ENCODE peak calls at places on chromosome 3, in four cellular contexts. Q, W, C and L are unnamed samples.

GRCh38 chr3:9817437-9817836 is 7.4 kb downstream of the TTLL3 start:
- DNase-seq in Q (no peak), W (no peak), C (peak; percentile 23), L (no peak)

GRCh38 chr3:47261301-47261700 is 21.3 kb downstream of the KIF9 start:
- DNase-seq in Q (no peak), W (peak; percentile 28), C (peak; percentile 69), L (no peak)

GRCh38 chr3:104907507-104907906 is 459.2 kb upstream of the ALCAM start:
- DNase-seq in Q (no peak), W (peak; percentile 90), C (peak; percentile 85), L (no peak)

GRCh38 chr3:51581529-51581928 is 43.0 kb downstream of the RAD54L2 start:
- DNase-seq in Q (no peak), W (peak; percentile 48), C (peak; percentile 54), L (no peak)

GRCh38 chr3:76470285-76470684 is 569.6 kb upstream of the ROBO2 start:
- DNase-seq in Q (no peak), W (peak; percentile 95), C (peak; percentile 91), L (no peak)

GRCh38 chr3:188890572-188891270 is 281.1 kb upstream of the TPRG1 start:
- DNase-seq in Q (no peak), W (peak; percentile 84), C (peak; percentile 56), L (no peak)

GRCh38 chr3:129123314-129124060 is 1.9 kb upstream of the RAB43 start:
- DNase-seq in Q (no peak), W (peak; percentile 50), C (peak; percentile 55), L (peak; percentile 42)

GRCh38 chr3:25156526-25157075 is 271.5 kb upstream of the RARB start:
- DNase-seq in Q (no peak), W (peak; percentile 18), C (peak; percentile 48), L (no peak)

GRCh38 chr3:90092994-90093393 is 985.6 kb downstream of the EPHA3 start:
- DNase-seq in Q (no peak), W (peak; percentile 5), C (peak; percentile 37), L (peak; percentile 10)

GRCh38 chr3:163450684-163451083 is 1627.6 kb downstream of the SI start:
- DNase-seq in Q (no peak), W (no peak), C (no peak), L (no peak)

GRCh38 chr3:85781806-85782205 is 823.0 kb downstream of the CADM2 start:
- DNase-seq in Q (no peak), W (no peak), C (no peak), L (no peak)

GRCh38 chr3:33360136-33360825 is 79.9 kb downstream of the UBP1 start:
- DNase-seq in Q (no peak), W (peak; percentile 79), C (peak; percentile 84), L (no peak)

GRCh38 chr3:35929158-35929557 is 289.8 kb downstream of the ARPP21 start:
- DNase-seq in Q (no peak), W (peak; percentile 18), C (no peak), L (no peak)

GRCh38 chr3:11835028-11835639 is 11.6 kb downstream of the TAMM41 start:
- DNase-seq in Q (no peak), W (peak; percentile 46), C (peak; percentile 58), L (peak; percentile 24)

GRCh38 chr3:100265016-100265415 is 4.2 kb downstream of the TBC1D23 start:
- DNase-seq in Q (no peak), W (no peak), C (no peak), L (no peak)

GRCh38 chr3:138688871-138689299 is 80.3 kb downstream of the FAIM start:
- DNase-seq in Q (no peak), W (no peak), C (no peak), L (peak; percentile 5)

GRCh38 chr3:56131976-56132590 is 336.2 kb downstream of the ERC2 start:
- DNase-seq in Q (no peak), W (peak; percentile 95), C (peak; percentile 94), L (no peak)

GRCh38 chr3:39587113-39587512 is 119.6 kb downstream of the MOBP start:
- DNase-seq in Q (no peak), W (no peak), C (no peak), L (no peak)

GRCh38 chr3:50078622-50079021 is 10.1 kb upstream of the RBM5 start:
- DNase-seq in Q (no peak), W (no peak), C (no peak), L (no peak)

GRCh38 chr3:196666001-196666867 is 26.7 kb downstream of the NRROS start:
- DNase-seq in Q (peak; percentile 90), W (peak; percentile 81), C (peak; percentile 82), L (no peak)

GRCh38 chr3:63561879-63562278 is 90.6 kb upstream of the SNTN start:
- DNase-seq in Q (no peak), W (no peak), C (no peak), L (no peak)

GRCh38 chr3:112117415-112117814 is 15.6 kb downstream of the GCSAM start:
- DNase-seq in Q (no peak), W (no peak), C (no peak), L (peak; percentile 30)

GRCh38 chr3:9888540-9888939 is 1.9 kb upstream of the JAGN1 start:
- DNase-seq in Q (no peak), W (no peak), C (no peak), L (no peak)

GRCh38 chr3:151765685-151766084 is 32.0 kb downstream of the AADACL2 start:
- DNase-seq in Q (no peak), W (no peak), C (no peak), L (no peak)

GRCh38 chr3:195133462-195133861 is 137.5 kb downstream of the XXYLT1 start:
- DNase-seq in Q (no peak), W (peak; percentile 98), C (peak; percentile 91), L (no peak)

GRCh38 chr3:42119558-42120355 is 28.6 kb downstream of the TRAK1 start:
- DNase-seq in Q (no peak), W (no peak), C (peak; percentile 2), L (no peak)

GRCh38 chr3:189339996-189340395 is 168.2 kb downstream of the TPRG1 start:
- DNase-seq in Q (no peak), W (no peak), C (no peak), L (no peak)

GRCh38 chr3:192444096-192444790 is 283.1 kb downstream of the FGF12 start:
- DNase-seq in Q (peak; percentile 73), W (peak; percentile 53), C (peak; percentile 69), L (peak; percentile 69)

GRCh38 chr3:81955908-81956307 is 194.5 kb upstream of the GBE1 start:
- DNase-seq in Q (no peak), W (no peak), C (peak; percentile 23), L (no peak)

GRCh38 chr3:160986060-160986459 is 119.1 kb downstream of the B3GALNT1 start:
- DNase-seq in Q (no peak), W (no peak), C (no peak), L (no peak)

GRCh38 chr3:43162573-43163084 is 56.8 kb upstream of the POMGNT2 start:
- DNase-seq in Q (no peak), W (no peak), C (no peak), L (no peak)
- H2AFZ ChIP-seq in Q (no peak overlapping the region), W (peak overlapping the region; percentile 81), C (no peak overlapping the region), L (no peak overlapping the region)

GRCh38 chr3:179401561-179401960 is 49.7 kb downstream of the GNB4 start:
- DNase-seq in Q (no peak), W (no peak), C (peak; percentile 6), L (no peak)

GRCh38 chr3:179404307-179404706 is 47.0 kb downstream of the GNB4 start:
- DNase-seq in Q (no peak), W (no peak), C (no peak), L (no peak)

DNA sequence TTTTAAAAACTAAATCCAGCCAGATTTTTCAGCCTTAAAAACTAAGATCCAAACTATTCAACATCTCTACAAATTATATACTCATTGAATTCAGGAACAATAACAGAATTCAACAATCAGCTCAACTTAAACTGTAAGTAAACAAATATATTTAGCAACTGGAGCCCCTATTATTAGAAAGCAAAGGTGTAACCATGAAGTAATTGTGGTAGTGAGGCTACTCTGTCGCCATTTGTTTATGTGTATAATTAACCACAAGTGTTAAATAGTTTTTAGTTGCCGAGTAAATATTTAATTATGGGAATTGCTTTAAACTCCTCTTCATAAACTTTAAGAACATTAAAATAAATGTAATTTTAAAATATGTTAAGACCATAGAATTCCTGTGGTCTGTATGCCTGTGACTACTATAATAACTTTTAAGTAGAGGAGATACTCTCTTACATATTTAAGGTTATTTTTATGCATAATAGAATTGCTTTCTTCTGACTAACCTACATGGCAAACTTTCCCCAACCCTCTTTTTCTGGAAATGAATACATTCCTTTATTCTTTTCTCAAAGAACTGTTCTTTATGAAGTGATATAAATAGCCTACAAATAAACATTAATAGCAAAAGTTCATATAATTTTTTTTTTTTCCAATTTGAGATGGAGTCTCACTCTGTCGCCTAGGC is 51.2 kb downstream of the MFN1 start:
- DNase-seq in Q (no peak), W (peak; percentile 71), C (peak; percentile 63), L (no peak)
- H2AFZ ChIP-seq in Q (no peak overlapping the region), W (no peak overlapping the region), C (no peak overlapping the region), L (no peak overlapping the region)

DNA sequence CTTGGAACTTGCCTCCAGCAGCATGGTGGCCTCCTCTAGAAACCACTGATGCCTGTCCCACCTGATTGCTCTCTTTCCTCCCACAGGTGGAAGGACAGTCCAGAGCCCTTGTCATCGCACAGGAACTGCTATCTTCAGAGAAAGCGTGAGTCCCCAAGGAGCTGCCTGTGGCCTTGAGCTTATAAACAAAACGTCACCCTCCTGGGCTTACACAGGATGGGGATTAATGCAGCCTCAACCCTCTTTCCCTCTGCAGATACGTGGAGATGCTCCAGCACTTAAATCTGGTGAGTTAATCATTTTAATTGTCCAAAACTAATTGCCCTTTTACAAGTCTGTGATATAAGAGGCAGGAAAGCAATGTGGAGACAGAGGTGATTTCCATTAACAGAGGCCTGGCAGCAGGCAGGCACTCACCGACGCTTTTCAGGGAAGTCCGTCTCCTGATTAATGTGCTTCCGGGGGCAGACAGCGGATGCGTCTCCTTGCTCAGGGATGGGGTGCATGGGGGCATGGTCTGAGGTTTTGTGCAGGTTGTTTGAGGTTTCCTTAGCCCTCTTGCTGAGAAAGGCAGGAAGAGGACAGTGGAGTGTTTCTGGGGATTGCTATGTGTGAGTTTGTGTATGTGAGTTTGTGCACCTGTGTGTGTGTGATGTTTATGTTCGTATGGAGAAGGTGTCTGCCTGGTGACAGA is 61.9 kb downstream of the FGD5 start:
- DNase-seq in Q (no peak), W (no peak), C (no peak), L (peak; percentile 48)
- H2AFZ ChIP-seq in Q (no peak overlapping the region), W (no peak overlapping the region), C (no peak overlapping the region), L (peak overlapping the region; percentile 35)

DNA sequence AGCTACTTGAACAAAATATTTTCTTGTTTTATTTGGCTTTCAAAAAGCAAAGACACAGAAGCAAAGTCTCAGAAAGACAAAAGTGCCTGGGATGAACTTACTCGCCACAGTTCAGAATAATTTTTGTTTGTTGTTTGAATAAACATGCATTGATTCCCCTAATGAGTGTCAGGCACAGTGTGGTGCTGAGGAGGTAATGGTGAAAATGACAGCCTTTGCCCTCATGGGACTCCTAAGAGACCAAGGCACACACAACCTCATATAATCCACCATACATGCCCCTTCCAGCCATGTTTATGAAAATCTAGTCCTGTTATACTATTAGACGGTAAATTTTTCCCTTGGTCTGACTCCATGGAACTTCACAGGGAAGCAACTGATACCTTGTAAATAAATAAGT is 2.5 kb downstream of the GOLIM4 start:
- DNase-seq in Q (no peak), W (no peak), C (no peak), L (peak; percentile 40)
- H2AFZ ChIP-seq in Q (no peak overlapping the region), W (no peak overlapping the region), C (no peak overlapping the region), L (no peak overlapping the region)

DNA sequence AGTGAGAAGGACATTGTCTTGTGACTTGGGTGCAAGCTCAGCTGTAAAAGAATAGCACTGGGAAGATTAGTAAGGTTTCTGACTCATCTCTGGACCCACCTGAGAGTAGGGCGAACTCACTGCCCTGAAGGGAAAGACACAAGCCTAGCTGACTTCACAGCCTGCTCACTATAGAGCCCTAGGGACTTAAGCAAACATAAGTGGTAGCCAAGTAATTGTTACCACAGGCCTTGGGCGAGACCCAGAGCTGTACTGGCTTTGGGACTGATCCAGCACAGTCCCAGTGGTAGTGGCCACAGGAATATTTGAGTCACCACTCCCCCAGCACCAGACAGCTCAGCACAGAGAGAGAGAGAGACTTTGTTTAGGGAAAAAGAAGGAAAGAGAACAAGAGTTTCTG is 429.9 kb downstream of the TBL1XR1 start:
- DNase-seq in Q (no peak), W (peak; percentile 28), C (peak; percentile 82), L (no peak)
- H2AFZ ChIP-seq in Q (no peak overlapping the region), W (no peak overlapping the region), C (no peak overlapping the region), L (no peak overlapping the region)